ENCODE peak calls at places on chromosomes 3 and 15, in five cellular contexts. F is mucosa of descending colon, I is cardiac muscle cell, S is breast epithelium, G is pancreas. Z is an unnamed sample.

GRCh38 chr3:123143669-123144411 is 57.9 kb upstream of the SEC22A start:
- DNase-seq in I (no peak), S (no peak), F (no peak), G (peak; percentile 22), Z (no peak)

GRCh38 chr3:155572085-155572484 is 172.8 kb downstream of the PLCH1 start:
- DNase-seq in F (no peak), S (no peak), G (no peak), I (peak; percentile 6), Z (no peak)

GRCh38 chr15:23065836-23066235 is 26.5 kb upstream of the TUBGCP5 start:
- DNase-seq in G (no peak), S (no peak), I (no peak), F (no peak), Z (no peak)

GRCh38 chr15:30859091-30859874 is 44.4 kb upstream of the FAN1 start:
- DNase-seq in I (peak; percentile 55), G (no peak), S (no peak), F (peak; percentile 16), Z (peak; percentile 18)

GRCh38 chr3:104788807-104789206 is 577.9 kb upstream of the ALCAM start:
- DNase-seq in S (no peak), G (no peak), F (no peak), I (no peak), Z (no peak)

GRCh38 chr3:119331661-119332060 is 37.5 kb downstream of the ARHGAP31 start:
- DNase-seq in I (no peak), G (no peak), F (no peak), S (no peak), Z (no peak)

GRCh38 chr3:117526485-117527079 is 817.0 kb downstream of the TUSC7 start:
- DNase-seq in S (no peak), I (peak; percentile 44), G (peak; percentile 11), F (peak; percentile 72), Z (no peak)

GRCh38 chr15:96171271-96171739 is 159.2 kb upstream of the NR2F2 start:
- DNase-seq in I (no peak), G (peak; percentile 31), S (no peak), F (no peak), Z (no peak)

GRCh38 chr3:3664916-3665315 is 134.3 kb upstream of the LRRN1 start:
- DNase-seq in I (no peak), G (no peak), S (no peak), F (no peak), Z (no peak)

GRCh38 chr3:176347424-176348146 is 849.7 kb downstream of the TBL1XR1 start:
- DNase-seq in I (no peak), F (no peak), S (no peak), G (no peak), Z (no peak)

GRCh38 chr3:142844339-142844977 is 44.4 kb downstream of the PCOLCE2 start:
- DNase-seq in G (no peak), S (no peak), F (peak; percentile 23), I (peak; percentile 58), Z (no peak)

GRCh38 chr15:67091966-67092677 is 26.7 kb downstream of the SMAD3 start:
- DNase-seq in G (no peak), S (no peak), F (no peak), I (no peak), Z (no peak)

GRCh38 chr15:67092726-67093125 is 27.3 kb downstream of the SMAD3 start:
- DNase-seq in G (no peak), S (no peak), I (no peak), F (no peak), Z (no peak)

GRCh38 chr15:67089218-67090193 is 24.1 kb downstream of the SMAD3 start:
- DNase-seq in F (no peak), S (no peak), G (no peak), I (peak; percentile 60), Z (no peak)

GRCh38 chr15:67091073-67091965 is 25.9 kb downstream of the SMAD3 start:
- DNase-seq in F (peak; percentile 62), S (no peak), G (peak; percentile 54), I (peak; percentile 94), Z (no peak)

DNA sequence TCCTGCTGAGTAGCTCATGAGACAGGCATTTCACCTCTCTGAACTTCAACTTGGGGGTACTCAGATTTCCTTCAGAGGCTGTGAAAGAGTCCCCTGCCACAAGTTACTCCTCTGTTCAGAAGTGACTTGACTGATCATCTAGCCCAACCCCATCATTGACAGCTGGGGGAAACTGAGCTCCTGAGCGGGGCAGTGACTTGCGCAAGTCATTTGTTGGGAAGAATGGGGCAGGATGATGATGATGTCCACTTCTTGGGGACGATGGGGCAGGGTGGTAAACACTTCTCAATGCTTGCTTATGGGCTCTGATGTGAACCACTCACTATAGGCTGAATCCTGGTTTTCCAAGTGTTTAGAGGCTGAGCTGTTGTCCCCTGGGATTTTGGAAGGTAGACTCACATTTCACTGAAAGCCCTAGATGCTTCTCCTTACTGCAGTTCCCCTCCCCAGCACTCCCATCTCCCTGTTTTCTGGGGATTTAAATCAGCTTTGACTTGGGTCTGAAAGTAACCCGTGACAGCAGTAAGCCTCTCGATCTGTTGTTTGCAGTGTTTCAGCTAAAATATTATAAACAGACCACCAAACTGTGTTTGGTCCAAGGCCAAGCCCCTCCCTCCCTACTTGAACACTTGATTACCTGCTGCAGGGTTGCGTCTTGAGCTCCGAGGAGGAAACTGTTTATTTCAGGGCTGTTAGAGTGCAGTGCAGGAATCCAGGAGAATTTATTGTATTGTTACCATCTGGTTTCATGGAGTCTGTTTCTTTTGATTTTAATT is 25.1 kb downstream of the SMAD3 start:
- DNase-seq in F (no peak), G (no peak), S (no peak), I (no peak), Z (no peak)
- H3K4me1 ChIP-seq in F (peaks cover 49% of the 10 kb centered on the region), G (peaks cover 43% of the 10 kb centered on the region), S (peaks cover 10% of the 10 kb centered on the region), I (peaks cover 76% of the 10 kb centered on the region), Z (peaks cover 100% of the 10 kb centered on the region)

DNA sequence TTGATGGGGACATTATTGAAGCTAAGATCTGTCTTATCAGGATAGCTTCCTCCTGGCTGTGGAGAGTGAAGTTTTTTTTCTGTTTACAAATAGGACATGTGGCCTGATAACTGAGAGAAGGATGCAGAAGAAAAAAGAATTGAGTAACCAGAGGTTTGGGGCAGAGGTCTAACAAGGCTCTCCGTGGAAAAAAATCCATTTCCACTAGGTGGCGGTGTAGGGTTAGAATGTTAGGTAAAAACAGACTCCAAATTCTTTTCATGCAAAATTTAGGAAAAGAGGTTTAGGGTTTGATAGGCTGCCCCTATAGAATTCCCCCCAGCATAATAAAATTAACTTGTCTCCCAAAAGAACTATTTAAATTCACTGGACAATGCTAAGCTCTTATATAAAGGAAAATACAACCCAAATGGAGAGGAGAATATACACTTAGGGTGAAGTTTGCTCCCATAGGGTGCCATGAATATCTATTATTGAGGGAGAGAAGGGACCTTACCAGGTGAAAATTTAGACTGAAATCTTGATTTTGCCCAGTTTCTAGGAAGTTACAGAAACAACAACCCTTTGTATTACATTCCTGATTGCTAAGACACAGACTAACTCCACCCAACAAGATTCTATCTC is 1560.4 kb downstream of the OTOL1 start:
- DNase-seq in G (no peak), I (peak; percentile 60), F (peak; percentile 73), S (no peak), Z (peak; percentile 22)
- TF ChIP-seq CTCF in G (no peak), I (peak; percentile 66), F (no peak), S (peak; percentile 28), Z (peak; percentile 67)

GRCh38 chr15:41020311-41020710 is 67.0 kb downstream of the CHAC1 start:
- DNase-seq in S (no peak), I (no peak), G (no peak), F (no peak), Z (no peak)

GRCh38 chr15:41018534-41018933 is 65.3 kb downstream of the CHAC1 start:
- DNase-seq in S (no peak), I (peak; percentile 32), G (peak; percentile 37), F (peak; percentile 74), Z (no peak)

GRCh38 chr15:41019174-41019573 is 65.9 kb downstream of the CHAC1 start:
- DNase-seq in G (no peak), S (no peak), I (no peak), F (no peak), Z (no peak)

GRCh38 chr15:41013698-41014414 is 60.6 kb downstream of the CHAC1 start:
- DNase-seq in G (no peak), F (no peak), I (peak; percentile 76), S (no peak), Z (no peak)

DNA sequence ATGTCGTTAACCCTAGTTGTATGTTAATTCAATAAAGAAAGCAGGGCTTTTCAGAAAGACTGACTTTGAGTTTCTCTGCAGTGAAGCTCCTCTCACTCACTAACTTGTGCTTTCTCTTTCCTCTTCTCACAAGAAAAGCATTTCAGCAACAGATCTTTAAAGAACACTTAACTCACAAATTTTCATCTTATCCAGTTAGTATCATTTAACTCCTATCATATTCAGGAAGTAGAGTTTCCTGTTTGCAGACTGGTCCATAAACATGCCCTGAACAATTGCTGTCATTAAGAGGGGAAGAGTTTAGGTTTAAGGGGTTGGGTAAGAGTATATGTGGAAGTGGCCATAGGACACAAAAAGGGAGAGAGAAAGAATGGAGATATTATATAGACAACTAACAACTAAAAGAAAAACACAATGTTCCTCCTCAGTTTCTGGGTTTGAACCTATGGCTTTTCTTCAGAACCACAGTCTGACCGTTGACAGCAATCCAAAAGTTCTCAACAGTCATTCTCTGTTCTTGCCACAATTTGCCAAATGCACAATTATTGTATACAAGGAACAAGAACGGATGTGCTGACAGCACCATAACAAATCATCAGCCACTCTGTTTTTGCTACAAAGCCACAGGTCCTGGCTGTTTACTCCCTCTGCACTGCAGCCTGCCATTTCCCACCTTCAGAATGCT is 63.9 kb downstream of the CHAC1 start:
- DNase-seq in F (no peak), S (no peak), G (no peak), I (peak; percentile 33), Z (no peak)
- H3K4me1 ChIP-seq in F (no peaks in the 10 kb centered on the region), S (no peaks in the 10 kb centered on the region), G (no peaks in the 10 kb centered on the region), I (peaks cover 4% of the 10 kb centered on the region), Z (no peaks in the 10 kb centered on the region)

DNA sequence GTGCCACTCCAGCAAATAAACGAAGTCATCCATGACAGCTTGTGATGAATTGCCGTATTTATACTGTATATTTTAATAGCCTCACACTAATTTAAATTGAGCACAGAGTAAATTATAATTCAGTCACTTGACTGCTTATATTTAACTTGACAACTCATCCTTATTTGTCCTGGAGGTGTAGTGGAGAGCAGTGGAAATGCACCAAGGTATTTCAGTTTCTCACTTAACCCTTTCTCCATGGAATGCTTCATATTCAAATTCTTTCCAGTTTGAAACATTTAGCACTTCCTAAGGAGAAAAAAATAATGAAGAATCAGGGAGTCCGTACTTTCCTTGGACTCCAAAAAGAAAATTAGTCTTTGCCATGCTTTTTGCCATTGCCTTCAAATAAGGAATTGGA is 99.0 kb downstream of the MAP2K5 start:
- DNase-seq in F (no peak), G (no peak), S (no peak), I (no peak), Z (no peak)
- TF ChIP-seq CTCF in F (no peak), G (no peak), S (no peak), I (no peak), Z (no peak)

DNA sequence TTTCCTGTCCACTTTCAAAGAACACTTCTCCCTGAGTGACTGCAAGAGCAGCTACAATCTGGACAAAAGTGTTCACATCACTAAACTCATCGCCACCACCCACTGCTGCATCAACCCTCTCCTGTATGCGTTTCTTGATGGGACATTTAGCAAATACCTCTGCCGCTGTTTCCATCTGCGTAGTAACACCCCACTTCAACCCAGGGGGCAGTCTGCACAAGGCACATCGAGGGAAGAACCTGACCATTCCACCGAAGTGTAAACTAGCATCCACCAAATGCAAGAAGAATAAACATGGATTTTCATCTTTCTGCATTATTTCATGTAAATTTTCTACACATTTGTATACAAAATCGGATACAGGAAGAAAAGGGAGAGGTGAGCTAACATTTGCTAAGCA is 1.8 kb downstream of the CCRL2 start:
- DNase-seq in S (no peak), G (no peak), F (no peak), I (no peak), Z (no peak)
- H3K4me1 ChIP-seq in S (no peaks in the 10 kb centered on the region), G (no peaks in the 10 kb centered on the region), F (peaks cover 21% of the 10 kb centered on the region), I (peaks cover 51% of the 10 kb centered on the region), Z (no peaks in the 10 kb centered on the region)

Z was measured in Panc1.